ENCODE peak calls at places on chromosomes 1 and 21, in seven cellular contexts. Z, A, R, D, G, Y and M are unnamed samples.

GRCh38 chr1:20168547-20169491 is 17.1 kb upstream of the UBXN10 start:
- DNase-seq in Z (no peak), A (no peak), R (no peak), D (no peak), G (no peak), Y (no peak), M (no peak)

GRCh38 chr1:27970401-27970800 is 10.6 kb downstream of the XKR8 start:
- DNase-seq in Z (no peak), A (no peak), R (no peak), D (no peak), G (peak), Y (no peak), M (no peak)

GRCh38 chr21:39057121-39057520 is 126.1 kb downstream of the PSMG1 start:
- DNase-seq in Z (no peak), A (peak), R (no peak), D (no peak), G (no peak), Y (no peak), M (no peak)

GRCh38 chr1:110089561-110090275 is 19.2 kb upstream of the ALX3 start:
- DNase-seq in Z (no peak), A (no peak), R (no peak), D (no peak), G (peak), Y (no peak), M (no peak)

GRCh38 chr1:64440423-64440822 is 29.5 kb upstream of the CACHD1 start:
- DNase-seq in Z (no peak), A (no peak), R (no peak), D (no peak), G (no peak), Y (no peak), M (no peak)

GRCh38 chr1:81374481-81374880 is 426.3 kb upstream of the ADGRL2 start:
- DNase-seq in Z (no peak), A (no peak), R (no peak), D (no peak), G (no peak), Y (no peak), M (no peak)

GRCh38 chr1:58434181-58434580 is 112.3 kb downstream of the OMA1 start:
- DNase-seq in Z (no peak), A (no peak), R (no peak), D (no peak), G (no peak), Y (no peak), M (no peak)

GRCh38 chr1:54615531-54616245 is 7.6 kb downstream of the FAM151A start:
- DNase-seq in Z (no peak), A (peak), R (no peak), D (peak), G (no peak), Y (no peak), M (peak)

GRCh38 chr1:15523922-15524282 is at the start of gene CASP9:
- DNase-seq in Z (no peak), A (no peak), R (no peak), D (no peak), G (no peak), Y (no peak), M (no peak)

GRCh38 chr1:29752141-29752540 is 515.8 kb downstream of the PTPRU start:
- DNase-seq in Z (no peak), A (no peak), R (no peak), D (no peak), G (no peak), Y (no peak), M (no peak)

GRCh38 chr1:241838831-241839365 is 9.1 kb upstream of the EXO1 start:
- DNase-seq in Z (no peak), A (no peak), R (no peak), D (no peak), G (no peak), Y (no peak), M (no peak)

GRCh38 chr1:200979574-200980451 is 43.7 kb downstream of the KIF21B start:
- DNase-seq in Z (peak), A (peak), R (peak), D (peak), G (no peak), Y (no peak), M (peak)

GRCh38 chr1:40384887-40385286 is 11.4 kb downstream of the SMAP2 start:
- DNase-seq in Z (no peak), A (no peak), R (no peak), D (no peak), G (no peak), Y (no peak), M (no peak)

GRCh38 chr1:203667616-203668015 is 41.0 kb downstream of the ATP2B4 start:
- DNase-seq in Z (peak), A (no peak), R (no peak), D (no peak), G (no peak), Y (no peak), M (no peak)

GRCh38 chr1:19435851-19436465 is 49.4 kb downstream of the CAPZB start:
- DNase-seq in Z (no peak), A (peak), R (no peak), D (no peak), G (no peak), Y (no peak), M (no peak)

GRCh38 chr21:42373181-42373907 is 7.0 kb upstream of the TFF1 start:
- DNase-seq in Z (no peak), A (no peak), R (no peak), D (no peak), G (no peak), Y (no peak), M (no peak)

GRCh38 chr1:47558601-47559593 is 121.1 kb downstream of the FOXD2 start:
- DNase-seq in Z (peak), A (peak), R (peak), D (no peak), G (no peak), Y (peak), M (peak)

GRCh38 chr1:234607091-234608025 is 2.6 kb downstream of the IRF2BP2 start:
- DNase-seq in Z (peak), A (no peak), R (peak), D (peak), G (peak), Y (peak), M (no peak)

GRCh38 chr1:175319112-175319911 is 126.7 kb upstream of the KIAA0040 start:
- DNase-seq in Z (peak), A (peak), R (peak), D (peak), G (peak), Y (peak), M (peak)

GRCh38 chr1:237705462-237705861 is 185.3 kb downstream of the ZP4 start:
- DNase-seq in Z (no peak), A (no peak), R (no peak), D (peak), G (no peak), Y (no peak), M (no peak)

GRCh38 chr1:68233202-68233601 is 879 bp upstream of the WLS start:
- DNase-seq in Z (no peak), A (no peak), R (no peak), D (no peak), G (no peak), Y (no peak), M (no peak)

GRCh38 chr1:51416910-51417309 is 86.5 kb upstream of the TTC39A start:
- DNase-seq in Z (no peak), A (no peak), R (no peak), D (no peak), G (no peak), Y (no peak), M (no peak)

GRCh38 chr1:244273262-244273844 is 178.4 kb downstream of the ADSS2 start:
- DNase-seq in Z (no peak), A (peak), R (no peak), D (no peak), G (no peak), Y (no peak), M (no peak)

GRCh38 chr1:46489638-46490602 is at the start of gene DMBX1:
- DNase-seq in Z (peak), A (peak), R (peak), D (peak), G (peak), Y (peak), M (peak)

GRCh38 chr1:172837816-172838680 is 179.1 kb downstream of the FASLG start:
- DNase-seq in Z (no peak), A (peak), R (no peak), D (peak), G (no peak), Y (no peak), M (peak)

GRCh38 chr1:201766117-201766863 is 62.7 kb upstream of the IPO9 start:
- DNase-seq in Z (no peak), A (peak), R (no peak), D (peak), G (no peak), Y (no peak), M (peak)

GRCh38 chr1:37477198-37477931 is 3.0 kb downstream of the ZC3H12A start:
- DNase-seq in Z (peak), A (peak), R (peak), D (peak), G (peak), Y (peak), M (peak)

GRCh38 chr1:76862447-76862846 is 4.8 kb upstream of the ST6GALNAC5 start:
- DNase-seq in Z (no peak), A (peak), R (no peak), D (peak), G (no peak), Y (no peak), M (no peak)

GRCh38 chr1:179217943-179218507 is 11.5 kb downstream of the ABL2 start:
- DNase-seq in Z (no peak), A (peak), R (no peak), D (no peak), G (no peak), Y (no peak), M (no peak)

GRCh38 chr1:31372961-31373896 is at the start of gene FABP3:
- DNase-seq in Z (peak), A (peak), R (no peak), D (no peak), G (peak), Y (peak), M (peak)

GRCh38 chr1:14897080-14897449 is 256.5 kb upstream of the TMEM51 start:
- DNase-seq in Z (no peak), A (no peak), R (peak), D (no peak), G (no peak), Y (no peak), M (no peak)

GRCh38 chr21:16002872-16003466 is 273.2 kb downstream of the USP25 start:
- DNase-seq in Z (no peak), A (no peak), R (peak), D (no peak), G (no peak), Y (no peak), M (peak)
- TF ChIP-seq CTCF in Z (no peak), A (no peak), R (peak), D (peak), G (peak), Y (no peak), M (peak)

DNA sequence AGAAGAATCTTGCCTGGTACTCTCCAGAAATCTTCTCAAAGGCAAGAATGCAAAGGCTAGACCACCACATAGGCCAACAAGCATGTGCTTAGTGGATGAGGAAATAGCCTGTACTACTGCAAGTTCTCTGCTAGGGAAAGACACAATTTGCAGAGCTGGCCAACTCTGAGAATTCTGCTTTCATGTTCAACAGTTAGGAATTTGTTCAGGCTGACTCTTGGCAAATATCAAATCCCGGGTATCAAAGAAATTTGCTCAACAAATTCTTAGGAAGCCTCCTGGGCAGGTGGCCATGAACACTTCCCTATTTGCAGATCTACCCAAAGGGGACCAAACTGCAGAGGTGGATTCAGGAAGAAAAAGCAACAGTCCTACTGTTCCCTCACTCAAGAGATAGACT is 15.0 kb upstream of the H3-3A start:
- DNase-seq in Z (no peak), A (no peak), R (no peak), D (no peak), G (no peak), Y (no peak), M (no peak)
- TF ChIP-seq CTCF in Z (no peak), A (no peak), R (no peak), D (no peak), G (no peak), Y (no peak), M (no peak)

DNA sequence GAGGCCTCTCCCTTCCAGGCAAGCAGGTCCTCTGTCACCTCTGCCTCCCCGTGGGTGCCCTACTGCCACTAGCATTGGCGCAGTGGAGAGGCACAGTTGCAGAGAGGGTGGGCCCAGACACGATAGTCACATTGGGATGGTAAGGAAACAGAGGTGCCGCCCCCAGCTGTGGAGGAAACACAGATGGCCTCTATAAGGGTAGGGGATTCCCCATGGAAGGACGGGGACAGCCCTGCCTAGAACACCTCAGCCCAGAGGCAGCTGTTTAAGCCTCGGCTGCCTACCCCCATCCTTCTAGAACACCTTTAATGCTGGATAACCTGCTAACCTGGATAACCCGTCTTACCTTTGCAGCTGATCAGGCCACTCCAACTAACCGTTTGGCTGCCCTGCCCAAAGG is 65.7 kb upstream of the CNTN2 start:
- DNase-seq in Z (no peak), A (no peak), R (no peak), D (no peak), G (no peak), Y (no peak), M (no peak)
- TF ChIP-seq CTCF in Z (no peak), A (no peak), R (no peak), D (no peak), G (no peak), Y (no peak), M (no peak)

GRCh38 chr1:90964444-90965035 is 57.3 kb downstream of the ZNF644 start:
- DNase-seq in Z (no peak), A (peak), R (no peak), D (peak), G (no peak), Y (no peak), M (no peak)
- TF ChIP-seq CTCF in Z (peak), A (no peak), R (peak), D (peak), G (peak), Y (peak), M (peak)

GRCh38 chr1:33624991-33625870 is 152.8 kb downstream of the ZSCAN20 start:
- DNase-seq in Z (no peak), A (no peak), R (no peak), D (no peak), G (no peak), Y (no peak), M (no peak)
- TF ChIP-seq CTCF in Z (no peak), A (peak), R (no peak), D (peak), G (no peak), Y (no peak), M (peak)

DNA sequence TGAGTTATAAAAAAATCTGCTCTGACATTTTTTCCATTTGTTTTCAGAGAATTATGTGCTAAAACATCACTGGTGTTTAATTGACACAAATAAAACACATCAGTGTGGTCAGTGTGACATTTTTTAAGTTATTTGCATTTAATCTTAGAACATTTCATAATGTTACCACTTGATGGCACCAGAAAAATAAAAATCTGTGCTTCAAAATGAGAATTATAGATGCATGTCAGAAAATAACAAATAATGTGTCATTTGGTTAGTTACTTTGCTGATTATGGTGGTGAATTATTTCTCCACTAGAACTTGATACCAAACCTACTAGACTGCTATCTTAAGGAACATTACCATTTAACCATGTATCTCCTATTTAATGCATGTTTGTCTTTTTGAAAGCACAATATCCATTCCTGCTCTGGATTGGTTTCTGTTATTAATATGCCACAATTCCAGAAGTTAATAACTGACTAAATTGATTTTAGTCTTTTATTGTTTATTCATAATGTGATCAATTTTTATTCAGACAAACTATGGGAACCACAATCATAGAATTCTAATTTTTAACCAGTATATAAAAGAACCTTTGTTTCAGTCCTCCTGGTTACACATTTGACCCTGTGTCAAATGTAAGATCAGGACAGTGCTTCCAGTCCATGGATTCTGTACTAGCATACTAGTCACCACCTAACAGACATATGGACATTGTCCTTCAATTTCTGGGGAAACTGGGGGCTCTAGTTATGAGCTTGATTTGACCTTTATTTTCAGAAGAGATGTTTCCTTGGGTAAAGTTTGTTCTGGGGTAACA is 81.0 kb downstream of the RPS6KC1 start:
- DNase-seq in Z (no peak), A (no peak), R (no peak), D (no peak), G (no peak), Y (no peak), M (no peak)
- TF ChIP-seq CTCF in Z (no peak), A (no peak), R (peak), D (no peak), G (no peak), Y (no peak), M (no peak)

GRCh38 chr1:103958699-103959098 is 209.0 kb downstream of the AMY1C start:
- DNase-seq in Z (no peak), A (no peak), R (no peak), D (no peak), G (no peak), Y (no peak), M (no peak)

GRCh38 chr1:103949714-103950113 is 200.0 kb downstream of the AMY1C start:
- DNase-seq in Z (no peak), A (no peak), R (no peak), D (no peak), G (no peak), Y (no peak), M (no peak)

GRCh38 chr1:103948526-103948925 is 198.8 kb downstream of the AMY1C start:
- DNase-seq in Z (no peak), A (peak), R (peak), D (no peak), G (no peak), Y (no peak), M (no peak)

DNA sequence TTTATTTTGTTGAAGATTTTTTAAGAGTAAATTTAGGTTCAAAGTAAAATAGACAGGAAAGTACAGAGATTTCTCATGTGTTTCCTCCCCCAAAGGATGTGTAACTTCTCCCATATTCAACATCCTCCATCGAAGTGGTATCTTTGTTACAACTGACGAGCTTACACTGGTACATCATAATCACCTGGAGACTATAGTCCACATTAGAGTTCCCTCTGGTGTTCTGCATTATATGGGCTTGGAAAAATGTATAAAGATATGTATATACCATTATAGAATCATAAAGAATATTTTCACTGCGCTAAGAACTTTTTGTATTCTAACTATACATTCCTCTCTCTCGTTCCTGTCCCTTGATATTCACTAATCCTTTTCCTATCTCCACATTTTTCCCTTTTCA is 203.7 kb downstream of the AMY1C start:
- DNase-seq in Z (no peak), A (peak), R (no peak), D (peak), G (no peak), Y (no peak), M (peak)
- TF ChIP-seq CTCF in Z (no peak), A (peak), R (no peak), D (peak), G (no peak), Y (no peak), M (peak)

GRCh38 chr1:25692560-25692959 is 76.0 kb downstream of the MAN1C1 start:
- DNase-seq in Z (no peak), A (no peak), R (peak), D (no peak), G (no peak), Y (no peak), M (no peak)
- TF ChIP-seq CTCF in Z (peak), A (peak), R (peak), D (peak), G (peak), Y (peak), M (peak)